ENCODE peak calls at places on chromosomes 11 and 22, in five cellular contexts. J is MCF 10A; R is stimulated activated CD4-positive, alpha-beta T cell treated with anti-CD3 and anti-CD28 coated beads, Interleukin-15, amount 100 ng/mL, for 24 hours; G is cardiac septum; O is CD4-positive, alpha-beta T cell. V is an unnamed sample.

GRCh38 chr11:41334007-41334933 is 125.2 kb downstream of the LRRC4C start:
- DNase-seq in J (no peak), R (no peak), G (no peak), O (no peak), V (no peak)

GRCh38 chr11:118827118-118827517 is 36.2 kb upstream of the DDX6 start:
- DNase-seq in J (no peak), R (no peak), G (no peak), O (no peak), V (no peak)

GRCh38 chr22:30423296-30423958 is 2.1 kb upstream of the MTFP1 start:
- DNase-seq in J (no peak), R (peak; percentile 75), G (no peak), O (peak; percentile 30), V (no peak)

GRCh38 chr11:67285541-67286498 is 3.3 kb upstream of the ANKRD13D start:
- DNase-seq in J (no peak), R (no peak), G (no peak), O (peak; percentile 38), V (no peak)

GRCh38 chr11:69674267-69674885 is 777 bp downstream of the LTO1 start:
- DNase-seq in J (peak; percentile 39), R (peak; percentile 19), G (no peak), O (no peak), V (no peak)

GRCh38 chr11:126384449-126385070 is 29.1 kb downstream of the ST3GAL4 start:
- DNase-seq in J (no peak), R (no peak), G (no peak), O (no peak), V (no peak)

GRCh38 chr11:72828081-72828567 is 13.9 kb downstream of the ATG16L2 start:
- DNase-seq in J (no peak), R (no peak), G (no peak), O (no peak), V (no peak)

GRCh38 chr11:100205926-100206325 is 481.2 kb upstream of the ARHGAP42 start:
- DNase-seq in J (peak; percentile 2), R (no peak), G (no peak), O (no peak), V (no peak)

GRCh38 chr11:2791521-2792375 is 92.0 kb upstream of the KCNQ1OT1 start:
- DNase-seq in J (no peak), R (peak; percentile 39), G (peak; percentile 68), O (peak; percentile 26), V (peak; percentile 74)

GRCh38 chr11:85626496-85626895 is 648 bp downstream of the DLG2 start:
- DNase-seq in J (peak; percentile 9), R (no peak), G (no peak), O (no peak), V (no peak)

GRCh38 chr11:1150095-1150494 is 7.7 kb upstream of the MUC5AC start:
- DNase-seq in J (no peak), R (no peak), G (no peak), O (no peak), V (no peak)

GRCh38 chr11:1090600-1091331 is 16.1 kb downstream of the MUC2 start:
- DNase-seq in J (no peak), R (no peak), G (no peak), O (no peak), V (no peak)

GRCh38 chr11:69009441-69010211 is 3.4 kb downstream of the MRGPRF start:
- DNase-seq in J (no peak), R (no peak), G (peak; percentile 71), O (no peak), V (peak; percentile 73)

GRCh38 chr11:82978422-82979099 is 77.0 kb downstream of the DDIAS start:
- DNase-seq in J (peak; percentile 60), R (no peak), G (no peak), O (no peak), V (no peak)

GRCh38 chr11:69157156-69157821 is 1.6 kb downstream of the SMIM38 start:
- DNase-seq in J (no peak), R (no peak), G (no peak), O (no peak), V (no peak)

GRCh38 chr11:1988667-1989317 is 8.8 kb downstream of the H19 start:
- DNase-seq in J (no peak), R (no peak), G (peak; percentile 63), O (no peak), V (no peak)

GRCh38 chr11:1931326-1931725 is 11.8 kb downstream of the TNNT3 start:
- DNase-seq in J (no peak), R (no peak), G (peak; percentile 73), O (no peak), V (no peak)

GRCh38 chr22:29003975-29004646 is 57.5 kb downstream of the C22orf31 start:
- DNase-seq in J (peak; percentile 13), R (no peak), G (no peak), O (no peak), V (no peak)

GRCh38 chr22:50696799-50697561 is 24.4 kb downstream of the SHANK3 start:
- DNase-seq in J (no peak), R (no peak), G (peak; percentile 68), O (no peak), V (no peak)

GRCh38 chr11:1226226-1226961 is 3.5 kb downstream of the MUC5B start:
- DNase-seq in J (no peak), R (peak; percentile 5), G (peak; percentile 61), O (no peak), V (no peak)

GRCh38 chr11:12834166-12834565 is 159.9 kb downstream of the TEAD1 start:
- DNase-seq in J (no peak), R (no peak), G (no peak), O (no peak), V (no peak)

GRCh38 chr22:40420341-40421081 is 50.1 kb downstream of the SGSM3 start:
- DNase-seq in J (no peak), R (no peak), G (no peak), O (no peak), V (no peak)

GRCh38 chr11:28043930-28044709 is 63.8 kb downstream of the KIF18A start:
- DNase-seq in J (no peak), R (no peak), G (no peak), O (no peak), V (no peak)

GRCh38 chr11:31655483-31655882 is 145.9 kb downstream of the ELP4 start:
- DNase-seq in J (peak; percentile 79), R (no peak), G (no peak), O (no peak), V (no peak)

GRCh38 chr11:127994736-127995135 is 592.6 kb downstream of the ETS1 start:
- DNase-seq in J (peak; percentile 6), R (no peak), G (no peak), O (no peak), V (no peak)

GRCh38 chr11:120471131-120471530 is 40.4 kb upstream of the GRIK4 start:
- DNase-seq in J (no peak), R (no peak), G (no peak), O (no peak), V (no peak)

GRCh38 chr11:73463359-73463758 is 87.2 kb downstream of the RELT start:
- DNase-seq in J (peak; percentile 8), R (no peak), G (no peak), O (no peak), V (no peak)

GRCh38 chr11:60977224-60977623 is 5.7 kb downstream of the CD6 start:
- DNase-seq in J (no peak), R (no peak), G (peak; percentile 49), O (no peak), V (no peak)

GRCh38 chr22:41544671-41545476 is 604 bp upstream of the POLR3H start:
- DNase-seq in J (no peak), R (peak; percentile 29), G (no peak), O (no peak), V (no peak)

GRCh38 chr11:57499413-57499982 is 16.0 kb downstream of the SLC43A1 start:
- DNase-seq in J (peak; percentile 91), R (peak; percentile 69), G (peak; percentile 99), O (peak; percentile 11), V (peak; percentile 98)

GRCh38 chr11:126892781-126893180 is 107.8 kb downstream of the KIRREL3 start:
- DNase-seq in J (no peak), R (no peak), G (no peak), O (no peak), V (no peak)

GRCh38 chr11:9574556-9574805 is 1.0 kb downstream of the WEE1 start:
- DNase-seq in J (peak; percentile 33), R (no peak), G (no peak), O (no peak), V (no peak)